ENCODE peak calls at places on chromosomes 4 and X, in nine cellular contexts. A, H, S, D, B, L, P, U and F are unnamed samples.

GRCh38 chr4:156773648-156774357 is 197.8 kb downstream of the PDGFC start:
- DNase-seq in A (no peak), H (no peak), S (no peak), D (no peak), B (no peak), L (no peak), P (no peak), U (no peak), F (no peak)

GRCh38 chrX:65601530-65602281 is 65.7 kb upstream of the MSN start:
- DNase-seq in A (peak), H (peak), S (peak), D (peak), B (no peak), L (no peak), P (peak), U (peak), F (peak)

GRCh38 chrX:128975716-128976115 is 547.6 kb downstream of the SMARCA1 start:
- DNase-seq in A (no peak), H (peak), S (no peak), D (no peak), B (peak), L (no peak), P (peak), U (no peak), F (no peak)

GRCh38 chr4:27716693-27717505 is 856.3 kb downstream of the STIM2 start:
- DNase-seq in A (no peak), H (no peak), S (no peak), D (no peak), B (no peak), L (no peak), P (no peak), U (no peak), F (no peak)

GRCh38 chr4:99790796-99791617 is 25.6 kb upstream of the DAPP1 start:
- DNase-seq in A (no peak), H (no peak), S (no peak), D (no peak), B (peak), L (no peak), P (peak), U (no peak), F (no peak)

GRCh38 chr4:109908741-109909140 is 3.9 kb upstream of the EGF start:
- DNase-seq in A (no peak), H (no peak), S (no peak), D (no peak), B (no peak), L (no peak), P (no peak), U (no peak), F (no peak)

GRCh38 chr4:187827631-187828030 is 167.9 kb upstream of the ZFP42 start:
- DNase-seq in A (no peak), H (no peak), S (no peak), D (no peak), B (no peak), L (no peak), P (no peak), U (no peak), F (no peak)

GRCh38 chrX:150664290-150664689 is 28.9 kb upstream of the MTMR1 start:
- DNase-seq in A (no peak), H (no peak), S (no peak), D (no peak), B (peak), L (no peak), P (no peak), U (peak), F (no peak)

GRCh38 chr4:102247041-102247440 is 98.2 kb downstream of the SLC39A8 start:
- DNase-seq in A (no peak), H (no peak), S (no peak), D (no peak), B (no peak), L (no peak), P (peak), U (no peak), F (no peak)

GRCh38 chrX:123422875-123423274 is 238.8 kb downstream of the GRIA3 start:
- DNase-seq in A (no peak), H (no peak), S (no peak), D (no peak), B (no peak), L (no peak), P (peak), U (no peak), F (no peak)

GRCh38 chr4:138301536-138301935 is 59.4 kb upstream of the SLC7A11 start:
- DNase-seq in A (no peak), H (no peak), S (no peak), D (no peak), B (no peak), L (no peak), P (no peak), U (no peak), F (no peak)

GRCh38 chr4:54872246-54872645 is 214.5 kb downstream of the KIT start:
- DNase-seq in A (no peak), H (no peak), S (no peak), D (no peak), B (no peak), L (no peak), P (peak), U (no peak), F (no peak)

GRCh38 chrX:103197721-103198306 is 17.1 kb upstream of the BEX4 start:
- DNase-seq in A (no peak), H (no peak), S (no peak), D (no peak), B (no peak), L (no peak), P (peak), U (no peak), F (no peak)

GRCh38 chr4:138426751-138427150 is 184.6 kb upstream of the SLC7A11 start:
- DNase-seq in A (no peak), H (no peak), S (no peak), D (no peak), B (no peak), L (no peak), P (no peak), U (no peak), F (no peak)

GRCh38 chr4:80407246-80407645 is 71.7 kb downstream of the CFAP299 start:
- DNase-seq in A (no peak), H (no peak), S (no peak), D (no peak), B (no peak), L (no peak), P (peak), U (no peak), F (no peak)

GRCh38 chr4:180532691-180533090 is 1710.5 kb upstream of the TENM3 start:
- DNase-seq in A (no peak), H (no peak), S (no peak), D (no peak), B (no peak), L (no peak), P (no peak), U (no peak), F (no peak)

GRCh38 chrX:53294024-53294648 is 12.8 kb upstream of the IQSEC2 start:
- DNase-seq in A (no peak), H (no peak), S (no peak), D (no peak), B (no peak), L (no peak), P (no peak), U (no peak), F (peak)

GRCh38 chrX:107135076-107135964 is 16.7 kb upstream of the RBM41 start:
- DNase-seq in A (peak), H (no peak), S (peak), D (no peak), B (no peak), L (no peak), P (peak), U (no peak), F (no peak)

GRCh38 chr4:182194115-182194834 is 48.9 kb upstream of the TENM3 start:
- DNase-seq in A (no peak), H (no peak), S (no peak), D (no peak), B (no peak), L (no peak), P (no peak), U (no peak), F (no peak)